ENCODE peak calls at places on chromosomes 11 and 22, in four cellular contexts. I, M, R and Y are unnamed samples.

GRCh38 chr11:64448599-64449380 is 89.8 kb downstream of the RPS6KA4 start:
- DNase-seq in I (peak), M (no peak), R (peak), Y (peak)

GRCh38 chr11:99632969-99633368 is 612.2 kb downstream of the CNTN5 start:
- DNase-seq in I (no peak), M (no peak), R (no peak), Y (no peak)

GRCh38 chr22:24102366-24103200 is 78.7 kb upstream of the SUSD2 start:
- DNase-seq in I (no peak), M (no peak), R (no peak), Y (no peak)

GRCh38 chr11:133291672-133292265 is 240.5 kb downstream of the OPCML start:
- DNase-seq in I (no peak), M (no peak), R (no peak), Y (no peak)

GRCh38 chr11:40030867-40031266 is 1428.6 kb downstream of the LRRC4C start:
- DNase-seq in I (no peak), M (no peak), R (no peak), Y (no peak)

GRCh38 chr11:30546334-30546733 is 39.8 kb downstream of the MPPED2 start:
- DNase-seq in I (no peak), M (no peak), R (no peak), Y (no peak)

GRCh38 chr11:133940034-133940433 is 16.7 kb downstream of the IGSF9B start:
- DNase-seq in I (no peak), M (no peak), R (no peak), Y (no peak)

GRCh38 chr11:1160231-1161101 is 2.7 kb downstream of the MUC5AC start:
- DNase-seq in I (no peak), M (no peak), R (no peak), Y (no peak)

GRCh38 chr22:30210235-30210831 is 36.2 kb downstream of the LIF start:
- DNase-seq in I (peak), M (no peak), R (no peak), Y (no peak)

GRCh38 chr22:20157416-20158183 is 6.7 kb upstream of the CCDC188 start:
- DNase-seq in I (no peak), M (no peak), R (no peak), Y (no peak)

GRCh38 chr11:112321521-112322172 is 61.0 kb upstream of the PLET1 start:
- DNase-seq in I (peak), M (peak), R (no peak), Y (no peak)

GRCh38 chr11:117733311-117733710 is 63.7 kb downstream of the DSCAML1 start:
- DNase-seq in I (no peak), M (no peak), R (no peak), Y (no peak)

GRCh38 chr11:85822814-85823213 is 11.9 kb upstream of the SYTL2 start:
- DNase-seq in I (peak), M (no peak), R (no peak), Y (no peak)

GRCh38 chr11:131766637-131767036 is 396.2 kb downstream of the NTM start:
- DNase-seq in I (no peak), M (no peak), R (no peak), Y (no peak)

GRCh38 chr11:30879322-30880020 is 293.3 kb upstream of the MPPED2 start:
- DNase-seq in I (no peak), M (no peak), R (no peak), Y (peak)

GRCh38 chr11:93622043-93622442 is 39.4 kb upstream of the CEP295 start:
- DNase-seq in I (no peak), M (no peak), R (no peak), Y (no peak)

GRCh38 chr11:58926251-58926650 is 13.0 kb upstream of the GLYATL1 start:
- DNase-seq in I (peak), M (no peak), R (no peak), Y (no peak)

GRCh38 chr11:69468236-69468635 is 13.2 kb upstream of the LINC01488 start:
- DNase-seq in I (no peak), M (no peak), R (no peak), Y (no peak)

GRCh38 chr11:33936745-33937612 is 45.1 kb upstream of the LMO2 start:
- DNase-seq in I (peak), M (no peak), R (peak), Y (peak)

GRCh38 chr22:20985720-20986119 is 3.6 kb downstream of the LZTR1 start:
- DNase-seq in I (no peak), M (no peak), R (no peak), Y (no peak)

GRCh38 chr22:48492371-48493320 is 1335.0 kb downstream of the BRD1 start:
- DNase-seq in I (peak), M (peak), R (peak), Y (peak)

GRCh38 chr11:83639995-83640758 is 354.0 kb upstream of the CCDC90B start:
- DNase-seq in I (no peak), M (no peak), R (no peak), Y (no peak)

GRCh38 chr11:1843796-1844195 is 5.0 kb downstream of the TNNI2 start:
- DNase-seq in I (no peak), M (no peak), R (no peak), Y (no peak)

GRCh38 chr22:45911601-45912271 is 65.2 kb downstream of the WNT7B start:
- DNase-seq in I (no peak), M (no peak), R (no peak), Y (no peak)

GRCh38 chr11:78039919-78040671 is 17.0 kb upstream of the KCTD14 start:
- DNase-seq in I (peak), M (no peak), R (peak), Y (peak)

GRCh38 chr11:61967924-61968757 is 707 bp upstream of the FTH1 start:
- DNase-seq in I (no peak), M (peak), R (peak), Y (peak)

GRCh38 chr11:1458340-1459218 is 28.0 kb downstream of the MOB2 start:
- DNase-seq in I (peak), M (no peak), R (peak), Y (no peak)

GRCh38 chr11:65500262-65501004 is 1.6 kb downstream of the MALAT1 start:
- DNase-seq in I (peak), M (no peak), R (no peak), Y (peak)
- TF ChIP-seq FOS in I (no peak), M (no peak), R (no peak), Y (no peak)

DNA sequence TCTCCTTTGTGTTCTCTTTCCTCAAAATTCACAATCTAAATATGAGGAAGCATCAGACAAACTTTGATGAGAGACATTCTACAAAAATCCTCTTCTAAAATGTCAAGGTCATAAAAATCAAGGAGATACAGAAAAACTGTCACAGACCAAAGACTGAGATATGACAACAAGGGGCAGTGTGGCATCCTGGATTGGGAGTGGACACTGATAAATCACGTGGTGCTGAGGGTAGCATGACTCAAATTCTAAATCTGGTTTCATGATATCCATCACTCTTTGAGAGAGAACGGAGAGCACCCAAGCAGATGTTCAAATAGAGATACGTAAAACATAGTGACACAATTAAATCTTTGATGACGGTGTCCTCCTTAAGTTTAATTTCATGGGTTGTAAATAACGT is 13.0 kb upstream of the CARD18 start:
- DNase-seq in I (no peak), M (no peak), R (no peak), Y (no peak)
- TF ChIP-seq FOS in I (no peak), M (no peak), R (no peak), Y (no peak)

GRCh38 chr11:46657186-46657585 is 39.8 kb downstream of the ATG13 start:
- DNase-seq in I (no peak), M (no peak), R (no peak), Y (no peak)

GRCh38 chr11:46655631-46656030 is 38.3 kb downstream of the ATG13 start:
- DNase-seq in I (no peak), M (no peak), R (no peak), Y (no peak)

GRCh38 chr11:46659908-46660307 is 40.5 kb downstream of the ARHGAP1 start:
- DNase-seq in I (peak), M (no peak), R (no peak), Y (no peak)

GRCh38 chr11:46661836-46662235 is 38.6 kb downstream of the ARHGAP1 start:
- DNase-seq in I (no peak), M (no peak), R (no peak), Y (no peak)

GRCh38 chr11:46658259-46658658 is 40.9 kb downstream of the ATG13 start:
- DNase-seq in I (peak), M (no peak), R (no peak), Y (no peak)
- TF ChIP-seq FOS in I (no peak), M (no peak), R (no peak), Y (no peak)

DNA sequence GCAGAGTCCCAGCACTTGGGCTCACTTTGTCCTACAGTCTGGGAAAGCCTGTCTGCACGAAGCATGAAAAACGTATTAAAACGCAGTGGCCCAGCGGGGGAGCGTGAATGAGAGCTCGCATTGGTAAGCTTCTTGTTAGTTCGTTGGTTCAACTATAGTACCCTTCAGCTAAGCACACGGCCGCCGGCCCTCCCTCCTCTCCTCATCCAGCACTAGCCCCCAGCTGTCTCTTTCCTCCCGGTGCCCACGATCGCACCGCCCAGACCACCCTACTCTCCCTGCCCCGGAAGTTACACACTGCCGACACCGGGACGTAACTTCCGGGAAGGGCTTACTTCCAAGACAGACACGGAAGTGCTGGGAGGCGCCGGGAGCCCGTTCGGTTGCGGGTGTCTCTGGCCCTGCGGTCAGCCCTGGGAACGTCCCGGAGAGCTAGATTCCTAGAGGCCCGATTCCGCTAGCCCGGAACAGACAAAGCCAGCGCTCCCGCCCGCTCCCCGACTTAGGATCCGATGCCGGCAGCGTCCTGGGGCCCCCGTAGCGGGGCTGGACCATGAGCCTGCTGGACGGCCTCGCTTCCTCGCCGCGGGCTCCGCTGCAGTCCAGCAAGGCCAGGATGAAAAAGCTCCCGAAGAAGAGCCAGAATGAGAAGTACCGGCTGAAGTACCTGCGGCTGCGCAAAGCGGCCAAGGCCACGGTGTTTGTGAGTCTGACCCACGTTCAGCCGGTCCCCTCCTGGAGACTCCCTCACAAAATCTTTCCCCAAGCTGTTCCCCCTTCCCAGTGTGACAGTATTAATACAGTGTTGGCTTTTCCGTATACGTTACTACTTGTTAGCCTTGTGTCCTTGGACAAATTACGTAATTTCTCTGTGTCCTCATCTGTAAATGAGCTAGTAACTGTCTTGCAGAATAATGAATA is at the start of gene TBRG1:
- DNase-seq in I (peak), M (peak), R (peak), Y (peak)
- TF ChIP-seq FOS in I (no peak), M (no peak), R (no peak), Y (no peak)

GRCh38 chr22:40953446-40953845 is 2.3 kb downstream of the RBX1 start:
- DNase-seq in I (no peak), M (no peak), R (no peak), Y (no peak)
- TF ChIP-seq FOS in I (no peak), M (no peak), R (no peak), Y (no peak)

DNA sequence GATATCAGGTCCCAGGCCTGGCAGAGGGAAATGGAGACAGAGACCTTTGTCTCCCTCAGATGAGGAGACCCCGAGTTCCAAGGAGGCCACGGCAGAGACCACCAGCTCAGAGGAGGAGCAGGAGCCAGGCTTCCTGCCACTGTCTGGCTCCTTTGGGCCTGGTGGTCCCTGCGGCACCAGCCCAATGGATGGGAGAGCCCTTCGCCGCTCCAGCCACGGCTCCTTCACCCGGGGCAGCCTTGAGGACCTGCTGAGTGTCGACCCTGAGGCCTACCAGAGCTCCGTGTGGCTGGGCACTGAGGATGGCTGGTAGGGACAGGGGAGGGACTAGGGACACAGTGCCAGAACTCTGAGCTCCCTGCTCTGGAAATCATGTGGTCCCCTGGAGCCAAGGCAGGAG is 13.1 kb upstream of the RELT start:
- DNase-seq in I (no peak), M (no peak), R (no peak), Y (no peak)
- TF ChIP-seq FOS in I (no peak), M (no peak), R (no peak), Y (no peak)

GRCh38 chr22:25548866-25549464 is 15.5 kb upstream of the GRK3 start:
- DNase-seq in I (no peak), M (no peak), R (no peak), Y (no peak)

GRCh38 chr22:25545117-25545516 is 19.4 kb upstream of the GRK3 start:
- DNase-seq in I (no peak), M (no peak), R (no peak), Y (no peak)

GRCh38 chr22:25545677-25546076 is 18.8 kb upstream of the GRK3 start:
- DNase-seq in I (no peak), M (no peak), R (no peak), Y (no peak)

GRCh38 chr22:25546242-25546641 is 18.2 kb upstream of the GRK3 start:
- DNase-seq in I (no peak), M (no peak), R (no peak), Y (no peak)

GRCh38 chr22:25546751-25547150 is 17.7 kb upstream of the GRK3 start:
- DNase-seq in I (no peak), M (no peak), R (no peak), Y (no peak)
- TF ChIP-seq FOS in I (no peak), M (no peak), R (no peak), Y (no peak)